ENCODE peak calls at places on chromosomes 5 and 9, in four cellular contexts. G is GM06990, B is fibroblast of mammary gland, V is fibroblast of pulmonary artery. P is an unnamed sample.

GRCh38 chr9:970310-971002 is 6.0 kb upstream of the DMRT3 start:
- DNase-seq in V (no peak), G (no peak), B (no peak), P (no peak)

GRCh38 chr5:154899107-154899816 is 38.7 kb downstream of the GEMIN5 start:
- DNase-seq in G (no peak), V (no peak), B (peak), P (no peak)

GRCh38 chr5:52334367-52334766 is 453.3 kb upstream of the ITGA1 start:
- DNase-seq in G (no peak), B (no peak), V (no peak), P (no peak)

GRCh38 chr5:135437796-135438560 is 9.2 kb downstream of the DCANP1 start:
- DNase-seq in V (peak), B (peak), G (no peak), P (peak)

GRCh38 chr5:169289520-169289919 is 11.4 kb downstream of the SLIT3 start:
- DNase-seq in V (no peak), G (no peak), B (no peak), P (no peak)

GRCh38 chr5:1319436-1320343 is 24.8 kb upstream of the TERT start:
- DNase-seq in V (no peak), B (no peak), G (no peak), P (no peak)

GRCh38 chr5:103260951-103261350 is 2.4 kb downstream of the MACIR start:
- DNase-seq in V (no peak), G (peak), B (no peak), P (no peak)

GRCh38 chr9:129211686-129212085 is 33.6 kb upstream of the IER5L start:
- DNase-seq in V (no peak), B (no peak), G (no peak), P (no peak)

GRCh38 chr9:137217276-137218211 is 4.5 kb downstream of the RNF208 start:
- DNase-seq in G (no peak), B (peak), V (no peak), P (no peak)

GRCh38 chr5:103262422-103262871 is 3.9 kb downstream of the MACIR start:
- DNase-seq in B (peak), G (no peak), V (peak), P (no peak)

GRCh38 chr5:172849636-172850453 is 15.8 kb downstream of the ERGIC1 start:
- DNase-seq in B (peak), G (peak), V (no peak), P (no peak)

GRCh38 chr9:122463828-122464632 is 13.7 kb downstream of the OR1J1 start:
- DNase-seq in V (no peak), B (no peak), G (no peak), P (no peak)

GRCh38 chr5:44860267-44860666 is 51.5 kb downstream of the MRPS30 start:
- DNase-seq in V (no peak), B (no peak), G (no peak), P (no peak)

GRCh38 chr9:136052433-136052880 is 42.6 kb downstream of the NACC2 start:
- DNase-seq in G (no peak), V (peak), B (no peak), P (no peak)

GRCh38 chr9:121564861-121565260 is 65.2 kb upstream of the GGTA1 start:
- DNase-seq in B (no peak), G (no peak), V (no peak), P (no peak)

GRCh38 chr5:95778713-95779426 is 43.7 kb downstream of the GLRX start:
- DNase-seq in B (no peak), G (no peak), V (no peak), P (no peak)

GRCh38 chr5:74639538-74640449 is 734 bp downstream of the ENC1 start:
- DNase-seq in B (peak), G (peak), V (peak), P (no peak)

GRCh38 chr9:16925426-16925825 is 55.0 kb upstream of the BNC2 start:
- DNase-seq in B (peak), V (peak), G (no peak), P (peak)

GRCh38 chr9:132498811-132499210 is 83.6 kb upstream of the BARHL1 start:
- DNase-seq in V (no peak), G (no peak), B (no peak), P (no peak)

GRCh38 chr5:132386644-132387286 is 17.3 kb downstream of the SLC22A5 start:
- DNase-seq in G (peak), B (peak), V (peak), P (no peak)

GRCh38 chr5:111706345-111706744 is 50.6 kb downstream of the NREP start:
- DNase-seq in B (no peak), V (peak), G (no peak), P (no peak)

GRCh38 chr9:36929350-36929675 is 104.8 kb downstream of the PAX5 start:
- DNase-seq in G (no peak), B (no peak), V (no peak), P (no peak)

GRCh38 chr5:76363385-76364261 is 39.5 kb upstream of the IQGAP2 start:
- DNase-seq in B (no peak), G (no peak), V (no peak), P (no peak)

GRCh38 chr5:22560115-22560514 is 293.0 kb downstream of the CDH12 start:
- DNase-seq in V (peak), G (no peak), B (peak), P (peak)

DNA sequence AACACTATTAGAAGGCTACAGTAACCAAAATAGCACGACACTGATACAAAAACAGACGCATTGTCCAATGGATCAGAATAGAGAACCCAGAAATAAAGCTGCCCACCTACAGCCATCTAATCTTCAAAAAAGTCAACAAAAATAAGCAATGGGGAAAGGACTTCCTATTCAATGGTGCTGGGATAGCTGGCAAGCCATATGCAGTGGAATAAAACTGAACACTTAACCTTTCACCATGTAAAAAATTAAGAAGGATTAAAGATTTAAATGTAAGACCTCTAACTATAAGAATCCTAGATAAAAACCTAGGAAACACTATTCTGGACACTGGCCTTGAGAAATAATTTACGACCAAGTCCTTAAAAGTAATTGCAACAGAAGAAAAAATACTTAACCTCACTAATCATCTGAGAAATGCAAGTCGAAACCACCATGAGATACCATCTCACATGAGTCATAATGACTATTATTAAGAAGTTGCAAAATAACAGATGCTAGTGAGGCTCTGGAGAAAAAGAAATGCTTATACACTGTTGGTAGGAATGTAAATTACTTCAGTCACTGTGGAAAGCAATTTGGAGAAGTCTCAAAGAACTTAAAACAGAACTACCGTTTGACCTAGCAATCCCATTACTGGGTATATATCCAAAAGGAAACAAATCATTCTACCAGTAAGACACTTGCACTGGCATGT is 203.3 kb upstream of the CDH9 start:
- DNase-seq in B (peak), G (no peak), V (peak), P (peak)
- H3K4me3 ChIP-seq in B (no peak), G (no peak), V (no peak), P (no peak)

DNA sequence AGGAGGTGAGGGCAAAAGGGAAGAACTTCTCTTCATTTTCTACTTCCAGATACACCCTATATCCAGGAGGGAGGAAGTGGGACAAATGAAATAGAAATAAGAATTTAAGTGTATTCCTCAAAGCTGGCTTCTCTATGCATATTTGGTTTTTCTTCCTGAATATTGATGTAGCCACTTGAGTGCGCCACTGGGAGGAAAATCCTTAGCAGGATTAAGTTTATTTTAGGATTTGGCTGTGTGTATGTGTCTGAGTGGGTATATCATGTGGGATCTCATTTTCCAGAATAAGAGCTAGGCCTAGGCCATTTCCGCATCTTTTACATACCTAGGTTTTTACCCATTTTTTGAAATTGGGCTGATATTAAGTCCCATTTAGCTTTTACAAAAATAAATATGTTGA is 42.5 kb downstream of the MAP1B start:
- DNase-seq in V (no peak), B (peak), G (no peak), P (no peak)
- TF ChIP-seq CTCF in V (peak), B (peak), G (no peak), P (peak)

GRCh38 chr5:93576015-93576414 is 5.0 kb downstream of the NR2F1-AS1 start:
- DNase-seq in B (no peak), V (no peak), G (no peak), P (no peak)
- H3K4me3 ChIP-seq in B (no peak), V (no peak), G (no peak), P (no peak)

GRCh38 chr5:143862260-143862659 is 50.3 kb downstream of the HMHB1 start:
- DNase-seq in V (no peak), G (no peak), B (no peak), P (no peak)
- TF ChIP-seq CTCF in V (no peak), G (no peak), B (no peak), P (no peak)

GRCh38 chr5:139393497-139394122 is 1.3 kb downstream of the PROB1 start:
- DNase-seq in V (no peak), B (no peak), G (no peak), P (no peak)

GRCh38 chr5:139392678-139393496 is 2.0 kb downstream of the PROB1 start:
- DNase-seq in B (peak), G (peak), V (peak), P (no peak)

GRCh38 chr5:139394654-139395566 is at the start of gene PROB1:
- DNase-seq in V (no peak), G (no peak), B (no peak), P (no peak)

GRCh38 chr5:139395844-139396640 is 1.1 kb upstream of the PROB1 start:
- DNase-seq in V (no peak), G (peak), B (peak), P (no peak)

DNA sequence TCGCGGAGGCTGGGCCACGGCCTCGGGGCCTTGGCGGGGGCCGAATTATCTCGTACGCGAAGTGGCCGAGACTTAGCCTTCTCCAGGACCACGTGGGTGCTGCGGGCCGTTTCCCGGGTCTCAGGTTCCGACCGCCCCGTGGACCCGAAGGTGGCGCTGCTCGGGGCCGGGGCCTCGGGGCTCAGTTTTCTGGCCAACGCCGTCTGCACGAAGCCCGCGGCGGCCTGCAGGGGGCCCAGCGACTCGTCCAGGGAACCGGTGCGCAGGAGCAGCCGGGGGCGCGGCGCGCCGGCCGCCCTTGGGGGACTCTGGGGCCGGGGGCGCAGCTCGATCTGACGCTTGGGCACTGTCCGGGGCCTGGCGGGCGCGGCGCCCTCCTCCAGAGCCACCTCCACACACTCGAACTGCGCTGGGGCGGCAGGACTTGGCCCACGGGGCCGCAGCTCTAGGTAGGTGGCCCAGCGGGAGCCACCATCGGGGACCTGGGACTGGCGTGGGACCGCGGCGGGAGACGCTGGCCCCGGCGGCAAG is 716 bp downstream of the PROB1 start:
- DNase-seq in V (no peak), B (no peak), G (peak), P (no peak)
- H3K4me3 ChIP-seq in V (peak), B (peak), G (peak), P (peak)

DNA sequence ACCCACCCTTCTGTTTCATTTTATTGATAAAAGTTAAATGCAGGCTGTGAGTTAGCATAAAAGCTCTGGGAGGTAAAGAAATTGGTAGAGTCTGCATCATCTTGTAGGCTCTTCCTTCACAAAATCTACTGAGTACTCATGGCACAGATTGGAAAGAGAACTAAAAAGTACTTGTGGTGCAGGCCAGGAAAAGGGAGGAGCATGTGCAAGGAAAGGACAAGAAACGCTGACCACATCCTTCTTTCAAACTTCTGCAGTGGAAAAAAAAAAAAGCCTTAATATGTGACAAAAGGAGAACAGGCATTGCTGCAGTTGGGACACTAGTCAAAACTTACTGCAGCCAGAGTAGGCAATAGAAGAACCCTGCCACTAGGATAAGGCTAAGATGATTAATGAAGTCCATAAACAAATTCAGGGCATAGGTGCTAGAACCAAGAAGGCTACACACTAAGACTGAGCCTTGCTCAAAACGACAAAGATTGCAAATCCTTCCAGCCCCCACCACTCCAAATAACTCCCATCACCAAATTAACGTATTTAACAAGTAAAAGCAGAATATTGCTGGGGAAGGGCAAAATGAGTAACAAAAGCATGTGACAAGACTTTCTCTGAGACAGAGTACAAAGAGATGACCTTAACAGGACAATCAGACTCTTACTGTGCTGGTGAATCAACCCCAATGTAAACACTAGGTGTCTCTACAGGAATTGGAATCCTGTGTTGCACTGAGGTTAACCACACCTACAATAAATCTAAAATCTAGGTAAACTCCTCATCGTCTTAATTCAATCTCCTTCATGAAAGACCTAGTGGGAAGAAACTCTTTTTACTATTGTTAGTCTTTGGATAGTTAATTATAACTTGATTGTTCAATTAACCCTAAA is 1024.8 kb downstream of the TLE1 start:
- DNase-seq in G (no peak), V (peak), B (peak), P (no peak)
- TF ChIP-seq CTCF in G (no peak), V (peak), B (no peak), P (no peak)

P was measured in AG04450.